ENCODE peak calls at places on chromosomes 11 and 22, in four cellular contexts. O is CD4-positive, CD25-positive, alpha-beta regulatory T cell; X is uterus; M is testis. W is an unnamed sample.
A peak's percentile ranks its signal among the peaks of the same experiment; 100 is the strongest.

GRCh38 chr11:65964906-65965305 is 3.4 kb downstream of the SART1 start:
- DNase-seq in X (no peak), M (no peak), O (no peak), W (no peak)

GRCh38 chr22:43094551-43094950 is 5.4 kb upstream of the TTLL1 start:
- DNase-seq in X (no peak), O (no peak), M (no peak), W (no peak)

GRCh38 chr22:46619830-46620501 is at the start of gene GRAMD4:
- DNase-seq in M (peak; percentile 58), X (no peak), O (no peak), W (peak; percentile 79)

GRCh38 chr11:118142081-118142480 is 10.5 kb downstream of the SCN4B start:
- DNase-seq in X (no peak), O (no peak), M (no peak), W (no peak)

GRCh38 chr11:65384301-65384889 is 1.9 kb upstream of the SLC25A45 start:
- DNase-seq in O (no peak), M (no peak), X (peak; percentile 52), W (no peak)

GRCh38 chr22:28017558-28017820 is 98.4 kb upstream of the PITPNB start:
- DNase-seq in X (no peak), O (no peak), M (no peak), W (no peak)

GRCh38 chr22:31248138-31248745 is 36.1 kb downstream of the LIMK2 start:
- DNase-seq in X (peak; percentile 84), M (peak; percentile 92), O (peak; percentile 55), W (peak; percentile 87)

GRCh38 chr11:106724293-106724892 is 293.9 kb downstream of the GUCY1A2 start:
- DNase-seq in X (no peak), M (no peak), O (no peak), W (no peak)

GRCh38 chr11:42777776-42778175 is 534.0 kb upstream of the API5 start:
- DNase-seq in X (no peak), M (no peak), O (no peak), W (no peak)

GRCh38 chr22:20427945-20428417 is 9.6 kb downstream of the SCARF2 start:
- DNase-seq in M (no peak), O (no peak), X (no peak), W (no peak)

GRCh38 chr22:21587803-21588611 is 20.5 kb downstream of the UBE2L3 start:
- DNase-seq in X (no peak), O (no peak), M (peak; percentile 73), W (peak; percentile 18)

GRCh38 chr11:100396281-100396680 is 290.8 kb upstream of the ARHGAP42 start:
- DNase-seq in M (no peak), X (no peak), O (no peak), W (no peak)

GRCh38 chr22:30212363-30212995 is 34.1 kb downstream of the LIF start:
- DNase-seq in X (peak; percentile 58), O (no peak), M (peak; percentile 54), W (no peak)

GRCh38 chr11:46242462-46242960 is 35.0 kb upstream of the CREB3L1 start:
- DNase-seq in X (no peak), M (no peak), O (no peak), W (no peak)

GRCh38 chr11:2675540-2675939 is 24.3 kb downstream of the KCNQ1OT1 start:
- DNase-seq in O (no peak), M (peak; percentile 4), X (peak; percentile 5), W (no peak)

GRCh38 chr11:115084191-115084590 is 405.9 kb downstream of the NXPE2 start:
- DNase-seq in X (no peak), O (no peak), M (no peak), W (no peak)

GRCh38 chr22:37746366-37747089 is 49.7 kb downstream of the TRIOBP start:
- DNase-seq in X (no peak), M (no peak), O (no peak), W (peak; percentile 22)

GRCh38 chr22:50438305-50439275 is 36.2 kb downstream of the SBF1 start:
- DNase-seq in M (no peak), X (no peak), O (no peak), W (no peak)

GRCh38 chr11:118672865-118673264 is 6.6 kb downstream of the TREH start:
- DNase-seq in O (no peak), M (no peak), X (no peak), W (no peak)

GRCh38 chr22:30204742-30205111 is 41.8 kb downstream of the LIF start:
- DNase-seq in O (no peak), X (peak; percentile 57), M (peak; percentile 67), W (no peak)

GRCh38 chr11:14127679-14128078 is 165.2 kb downstream of the SPON1 start:
- DNase-seq in O (no peak), X (no peak), M (no peak), W (no peak)

GRCh38 chr11:44149651-44150050 is 54.2 kb downstream of the EXT2 start:
- DNase-seq in M (no peak), O (no peak), X (no peak), W (no peak)

GRCh38 chr11:131025020-131025419 is 108.7 kb upstream of the SNX19 start:
- DNase-seq in X (no peak), O (no peak), M (no peak), W (no peak)

GRCh38 chr11:119982517-119983239 is 155.2 kb downstream of the TRIM29 start:
- DNase-seq in X (no peak), O (no peak), M (no peak), W (no peak)

DNA sequence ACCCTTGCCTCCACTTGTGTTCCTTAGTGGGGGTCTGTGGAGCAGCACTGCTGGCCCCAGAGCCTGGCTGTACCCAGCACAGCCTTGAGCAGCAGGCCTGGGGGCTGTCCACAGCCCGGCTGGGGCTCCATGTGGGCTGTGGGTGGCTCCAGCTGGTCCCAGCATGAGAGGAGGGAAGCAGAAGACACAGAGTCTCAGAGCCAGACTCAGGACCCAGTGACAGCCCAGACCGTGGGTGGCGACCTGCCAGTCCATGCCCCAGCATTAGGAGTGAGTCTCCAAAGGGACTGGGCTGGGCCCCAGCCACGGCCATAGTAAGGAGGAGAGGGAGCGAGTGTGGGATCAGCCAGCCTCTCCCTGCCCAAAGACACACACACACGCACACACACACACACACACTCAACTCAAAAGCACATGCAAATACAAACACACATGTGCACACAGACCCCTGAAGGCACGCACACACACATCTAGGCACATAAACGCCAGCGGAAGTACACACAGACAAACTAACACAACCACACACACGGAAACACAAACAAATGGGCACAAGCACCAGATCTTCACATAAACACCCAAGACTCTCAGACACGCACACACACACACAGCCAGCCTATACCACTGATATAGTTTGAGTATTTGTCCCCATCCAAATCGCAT is 16.7 kb upstream of the LRRC10B start:
- DNase-seq in O (no peak), X (no peak), M (no peak), W (no peak)
- H3K27ac ChIP-seq in O (no peak overlapping the region), X (no peak overlapping the region), M (no peak overlapping the region), W (no peak overlapping the region)

GRCh38 chr22:40451230-40451629 is 80.8 kb downstream of the SGSM3 start:
- DNase-seq in X (no peak), M (no peak), O (no peak), W (no peak)

GRCh38 chr22:40452730-40453487 is 82.5 kb downstream of the SGSM3 start:
- DNase-seq in M (no peak), O (no peak), X (no peak), W (no peak)

GRCh38 chr22:40449676-40450035 is 79.3 kb downstream of the SGSM3 start:
- DNase-seq in O (no peak), M (no peak), X (no peak), W (no peak)

GRCh38 chr22:40450651-40451050 is 80.3 kb downstream of the SGSM3 start:
- DNase-seq in O (no peak), X (no peak), M (no peak), W (no peak)

DNA sequence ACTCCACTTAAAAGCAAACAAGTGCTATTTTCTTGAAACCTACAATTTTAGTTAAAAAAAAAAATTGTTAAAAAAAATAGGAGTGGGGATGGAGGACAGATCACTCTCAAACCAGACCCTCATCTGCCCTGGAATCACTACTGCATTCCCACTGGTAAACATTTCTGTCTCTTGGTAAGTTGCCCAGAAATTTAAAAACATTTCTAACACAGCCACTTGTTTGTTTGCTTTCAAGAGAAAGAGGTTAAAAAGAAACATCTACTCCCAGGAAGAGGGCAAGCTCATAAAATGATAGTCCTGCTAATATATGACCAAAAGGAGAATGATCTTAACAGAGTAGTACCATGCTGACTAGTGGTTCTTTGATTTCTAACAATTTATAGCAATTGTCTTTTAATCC is 83.3 kb downstream of the SGSM3 start:
- DNase-seq in M (no peak), X (no peak), O (no peak), W (no peak)
- H3K4me1 ChIP-seq in M (peaks cover 6% of the 10 kb centered on the region), X (no peaks in the 10 kb centered on the region), O (peaks cover 72% of the 10 kb centered on the region), W (no peaks in the 10 kb centered on the region)

GRCh38 chr22:22839570-22840314 is 47.9 kb upstream of the IGLL5 start:
- DNase-seq in O (no peak), M (no peak), X (no peak), W (no peak)

GRCh38 chr22:22840778-22841177 is 46.8 kb upstream of the IGLL5 start:
- DNase-seq in X (no peak), O (no peak), M (no peak), W (no peak)

GRCh38 chr22:22841598-22841997 is 46.0 kb upstream of the IGLL5 start:
- DNase-seq in M (no peak), O (no peak), X (no peak), W (no peak)

GRCh38 chr22:22842085-22842484 is 45.5 kb upstream of the IGLL5 start:
- DNase-seq in X (no peak), O (no peak), M (no peak), W (no peak)

DNA sequence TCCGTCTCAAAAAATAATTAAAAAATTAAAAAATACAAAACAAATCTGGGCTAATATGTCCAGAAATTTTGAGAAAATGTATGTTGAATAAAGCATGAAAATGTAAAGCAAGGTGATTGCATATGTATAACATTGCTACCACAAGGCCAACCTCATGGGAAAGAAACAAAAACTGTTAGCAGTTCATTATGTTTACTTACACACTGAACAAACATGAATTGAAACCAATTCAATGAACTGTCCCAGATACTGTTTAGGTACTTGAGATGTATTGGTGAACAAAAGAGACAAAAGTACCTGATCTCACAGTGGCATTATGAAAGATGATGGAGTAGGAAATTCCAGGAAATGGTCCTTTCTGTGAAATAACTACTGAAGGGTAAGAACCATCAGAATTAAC is 43.8 kb upstream of the IGLL5 start:
- DNase-seq in O (no peak), M (no peak), X (no peak), W (no peak)
- H3K27me3 ChIP-seq in O (peaks cover 3% of the 10 kb centered on the region), M (no peaks in the 10 kb centered on the region), X (peaks cover 3% of the 10 kb centered on the region), W (no peaks in the 10 kb centered on the region)

GRCh38 chr22:41344189-41344788 is 37.5 kb upstream of the TEF start:
- DNase-seq in O (no peak), X (no peak), M (no peak), W (no peak)
- H3K27ac ChIP-seq in O (no peak overlapping the region), X (no peak overlapping the region), M (no peak overlapping the region), W (no peak overlapping the region)